ENCODE peak calls at places on chromosomes 1 and 21, in four cellular contexts. T, J, Q and E are unnamed samples.

GRCh38 chr1:114427612-114428011 is 83.4 kb downstream of the TRIM33 start:
- DNase-seq in T (no peak), J (no peak), Q (no peak), E (no peak)

GRCh38 chr1:23980725-23981063 is 567 bp upstream of the SRSF10 start:
- DNase-seq in T (peak), J (no peak), Q (no peak), E (no peak)

GRCh38 chr1:101567582-101568189 is 330.9 kb downstream of the S1PR1 start:
- DNase-seq in T (peak), J (peak), Q (no peak), E (peak)

GRCh38 chr1:91817506-91817905 is 68.4 kb downstream of the TGFBR3 start:
- DNase-seq in T (no peak), J (no peak), Q (no peak), E (no peak)

GRCh38 chr1:3664700-3665375 is 12.5 kb downstream of the TP73 start:
- DNase-seq in T (no peak), J (no peak), Q (no peak), E (peak)

GRCh38 chr1:46166521-46167462 is 8.1 kb upstream of the TSPAN1 start:
- DNase-seq in T (no peak), J (no peak), Q (no peak), E (peak)

GRCh38 chr1:61951731-61952585 is 209.7 kb downstream of the PATJ start:
- DNase-seq in T (no peak), J (no peak), Q (no peak), E (no peak)

GRCh38 chr1:198679535-198680173 is 40.8 kb downstream of the PTPRC start:
- DNase-seq in T (no peak), J (no peak), Q (no peak), E (no peak)

GRCh38 chr1:247639381-247639981 is 34.1 kb downstream of the OR2G3 start:
- DNase-seq in T (peak), J (no peak), Q (no peak), E (peak)

GRCh38 chr1:19010995-19011696 is 54.7 kb upstream of the IFFO2 start:
- DNase-seq in T (peak), J (peak), Q (peak), E (no peak)

GRCh38 chr1:161914595-161914994 is 109.1 kb downstream of the OLFML2B start:
- DNase-seq in T (no peak), J (no peak), Q (no peak), E (no peak)

GRCh38 chr1:118333601-118334241 is 148.7 kb upstream of the SPAG17 start:
- DNase-seq in T (no peak), J (no peak), Q (no peak), E (peak)

GRCh38 chr21:44615881-44616590 is 4.2 kb downstream of the KRTAP10-8 start:
- DNase-seq in T (no peak), J (no peak), Q (no peak), E (no peak)

GRCh38 chr1:118918230-118918939 is 69.8 kb downstream of the TBX15 start:
- DNase-seq in T (no peak), J (peak), Q (peak), E (no peak)

GRCh38 chr1:155086182-155086741 is 7.6 kb downstream of the EFNA3 start:
- DNase-seq in T (peak), J (no peak), Q (no peak), E (peak)

GRCh38 chr1:28646040-28646439 is 2.4 kb upstream of the RNU11 start:
- DNase-seq in T (peak), J (peak), Q (no peak), E (no peak)

GRCh38 chr1:166925791-166926483 is 49.4 kb downstream of the ILDR2 start:
- DNase-seq in T (no peak), J (peak), Q (no peak), E (no peak)

GRCh38 chr1:20187103-20187812 is 940 bp upstream of the PLA2G2C start:
- DNase-seq in T (peak), J (no peak), Q (no peak), E (no peak)

GRCh38 chr21:25862112-25862511 is 127.3 kb downstream of the GABPA start:
- DNase-seq in T (no peak), J (no peak), Q (no peak), E (no peak)

GRCh38 chr1:223815865-223816264 is 29.9 kb downstream of the TP53BP2 start:
- DNase-seq in T (no peak), J (no peak), Q (no peak), E (no peak)

GRCh38 chr1:20719261-20719660 is 1.5 kb upstream of the KIF17 start:
- DNase-seq in T (no peak), J (no peak), Q (no peak), E (peak)

GRCh38 chr1:200880212-200880611 is 7.4 kb downstream of the GPR25 start:
- DNase-seq in T (no peak), J (no peak), Q (peak), E (no peak)

GRCh38 chr1:183735069-183735860 is 69.7 kb upstream of the RGL1 start:
- DNase-seq in T (no peak), J (no peak), Q (no peak), E (no peak)

GRCh38 chr21:34808569-34809204 is 139.9 kb downstream of the CLIC6 start:
- DNase-seq in T (no peak), J (no peak), Q (no peak), E (no peak)

GRCh38 chr1:245090491-245091090 is 64.2 kb upstream of the KIF26B start:
- DNase-seq in T (no peak), J (no peak), Q (no peak), E (no peak)

GRCh38 chr1:172286629-172287076 is 133.8 kb upstream of the C1orf105 start:
- DNase-seq in T (no peak), J (no peak), Q (no peak), E (no peak)

GRCh38 chr1:172283766-172284165 is 136.7 kb upstream of the C1orf105 start:
- DNase-seq in T (no peak), J (no peak), Q (no peak), E (no peak)

GRCh38 chr1:172288611-172289010 is 131.9 kb upstream of the C1orf105 start:
- DNase-seq in T (no peak), J (no peak), Q (no peak), E (no peak)

GRCh38 chr1:172289448-172289847 is 131.0 kb upstream of the C1orf105 start:
- DNase-seq in T (no peak), J (no peak), Q (no peak), E (no peak)

GRCh38 chr1:172287207-172287606 is 133.3 kb upstream of the C1orf105 start:
- DNase-seq in T (no peak), J (no peak), Q (no peak), E (no peak)
- TF ChIP-seq ETV6 in T (no peak), J (no peak), Q (no peak), E (no peak)

DNA sequence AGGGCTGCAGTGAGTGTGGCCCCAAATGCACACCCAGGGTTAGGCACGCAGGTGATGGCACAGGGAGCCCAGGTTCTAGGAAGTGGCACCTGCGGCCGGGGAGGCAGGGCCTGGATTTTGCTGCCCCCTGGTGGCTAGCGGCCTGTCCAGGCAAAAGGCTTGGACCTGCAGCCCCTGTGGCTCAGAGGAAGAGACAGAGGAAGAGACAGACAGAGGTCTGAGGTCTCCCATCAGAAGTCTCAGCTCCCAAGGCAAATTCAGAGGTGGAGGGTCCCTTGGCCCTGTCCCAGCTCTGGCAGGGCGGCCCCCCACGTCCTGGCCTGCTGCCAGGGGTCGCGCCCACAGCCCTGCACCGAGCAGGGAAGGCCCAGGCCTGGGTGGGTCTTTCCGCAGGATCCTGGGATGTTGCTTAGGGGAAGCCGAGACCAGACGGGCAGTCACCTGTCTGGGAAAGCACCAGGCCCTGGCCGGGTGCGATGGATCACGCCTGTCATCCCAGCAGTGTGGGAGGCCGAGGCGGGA is 8.0 kb upstream of the TNFRSF14 start:
- DNase-seq in T (peak), J (peak), Q (peak), E (peak)
- TF ChIP-seq MAX in T (no peak), J (peak), Q (no peak), E (peak)

DNA sequence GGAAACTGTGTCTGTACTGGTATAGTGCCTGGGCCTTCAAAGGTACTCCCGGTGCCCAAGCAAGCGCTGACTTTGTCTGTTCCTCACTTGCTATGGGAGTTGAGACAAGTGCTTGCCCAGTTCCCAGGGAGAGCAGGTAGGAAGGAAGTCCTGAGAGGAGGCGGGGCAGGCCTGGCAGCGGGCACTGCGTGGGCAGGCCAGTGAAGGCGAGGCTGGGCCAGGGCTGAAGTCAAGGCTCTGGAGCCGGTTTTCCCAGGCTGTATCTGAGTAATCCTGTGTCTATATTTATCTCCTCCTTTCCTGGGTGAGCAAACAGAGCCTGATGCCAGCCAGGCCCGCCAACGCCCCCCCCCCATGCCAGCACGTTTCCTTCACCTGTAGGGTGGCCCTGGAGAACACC is 15.9 kb upstream of the EDN2 start:
- DNase-seq in T (no peak), J (no peak), Q (no peak), E (no peak)
- TF ChIP-seq ESRRA in T (no peak), J (no peak), Q (no peak), E (no peak)

GRCh38 chr21:14584357-14585095 is 38.4 kb upstream of the SAMSN1 start:
- DNase-seq in T (peak), J (no peak), Q (no peak), E (no peak)
- TF ChIP-seq ETV6 in T (no peak), J (no peak), Q (no peak), E (no peak)

GRCh38 chr1:7489586-7489985 is 281.5 kb upstream of the VAMP3 start:
- DNase-seq in T (no peak), J (no peak), Q (no peak), E (no peak)
- TF ChIP-seq MAX in T (no peak), J (no peak), Q (no peak), E (no peak)

GRCh38 chr1:100184536-100184935 is 6.5 kb upstream of the LRRC39 start:
- DNase-seq in T (peak), J (no peak), Q (peak), E (no peak)
- TF ChIP-seq ESRRA in T (no peak), J (no peak), Q (no peak), E (no peak)

GRCh38 chr1:9558946-9559545 is 19.8 kb downstream of the SLC25A33 start:
- DNase-seq in T (no peak), J (no peak), Q (no peak), E (no peak)

GRCh38 chr1:9559673-9560072 is 20.4 kb downstream of the SLC25A33 start:
- DNase-seq in T (no peak), J (no peak), Q (no peak), E (no peak)

GRCh38 chr1:9557624-9558023 is 18.4 kb downstream of the SLC25A33 start:
- DNase-seq in T (no peak), J (peak), Q (no peak), E (no peak)

GRCh38 chr1:9558271-9558945 is 19.1 kb downstream of the SLC25A33 start:
- DNase-seq in T (no peak), J (no peak), Q (no peak), E (no peak)

DNA sequence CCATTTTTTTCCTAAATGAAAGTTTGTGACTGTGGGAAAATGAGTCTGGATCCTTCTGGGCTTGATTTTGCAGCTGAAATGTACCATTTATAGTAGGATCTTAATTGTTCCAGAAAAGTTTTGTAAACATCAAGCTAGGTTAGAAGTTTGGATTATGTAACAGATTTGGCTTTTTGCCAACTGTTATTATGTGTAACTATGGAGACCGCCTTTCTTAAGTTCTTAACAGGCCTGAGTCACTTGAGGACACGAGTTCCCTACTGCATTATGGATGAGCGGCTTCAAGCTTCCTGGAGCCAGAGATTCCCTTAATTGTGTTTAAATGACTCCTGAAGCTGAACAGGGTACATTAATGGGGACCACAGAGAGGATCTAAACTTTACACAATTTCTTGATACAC is 22.2 kb downstream of the SLC25A33 start:
- DNase-seq in T (peak), J (no peak), Q (no peak), E (no peak)
- TF ChIP-seq ETV6 in T (no peak), J (no peak), Q (no peak), E (no peak)

GRCh38 chr1:57229998-57230397 is 193.9 kb downstream of the DAB1 start:
- DNase-seq in T (no peak), J (no peak), Q (no peak), E (no peak)

GRCh38 chr1:57234459-57234858 is 189.4 kb downstream of the DAB1 start:
- DNase-seq in T (no peak), J (no peak), Q (no peak), E (no peak)

GRCh38 chr1:57235782-57236181 is 188.1 kb downstream of the DAB1 start:
- DNase-seq in T (no peak), J (peak), Q (no peak), E (no peak)

GRCh38 chr1:57229076-57229475 is 194.8 kb downstream of the DAB1 start:
- DNase-seq in T (peak), J (no peak), Q (no peak), E (no peak)

DNA sequence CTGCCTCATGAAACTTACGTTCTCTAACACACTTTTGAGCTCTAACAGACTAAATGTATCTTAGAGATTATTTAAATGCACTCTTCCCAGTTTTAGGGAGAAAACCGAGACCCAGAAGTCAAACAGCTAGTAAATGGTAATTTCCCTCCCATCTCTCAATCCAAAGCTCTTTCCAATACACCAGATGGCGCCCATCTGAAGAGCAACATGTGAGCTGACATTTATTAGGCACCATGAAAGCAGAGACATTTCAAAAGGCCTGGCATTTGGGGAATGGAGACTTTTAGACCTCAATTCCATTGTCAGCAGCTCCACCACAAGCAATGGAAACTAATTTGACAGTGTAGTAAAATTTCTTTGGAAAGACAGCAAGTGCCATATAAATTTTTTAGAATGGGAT is 191.4 kb downstream of the DAB1 start:
- DNase-seq in T (peak), J (peak), Q (no peak), E (no peak)
- TF ChIP-seq MAX in T (no peak), J (no peak), Q (no peak), E (no peak)